ENCODE peak calls at places on chromosomes 4 and X, in five cellular contexts. J, V, O, D and M are unnamed samples.
A peak's percentile ranks its signal among the peaks of the same experiment; 100 is the strongest.

GRCh38 chrX:77434949-77435348 is 12.2 kb upstream of the FGF16 start:
- DNase-seq in J (no peak), V (no peak), O (no peak), D (no peak), M (no peak)

GRCh38 chr4:184792334-184792733 is 33.4 kb downstream of the ACSL1 start:
- DNase-seq in J (no peak), V (no peak), O (no peak), D (no peak), M (no peak)

GRCh38 chr4:80173387-80173786 is 23.9 kb upstream of the PRDM8 start:
- DNase-seq in J (no peak), V (no peak), O (no peak), D (no peak), M (no peak)

GRCh38 chr4:136637071-136637777 is 895.1 kb downstream of the PCDH18 start:
- DNase-seq in J (no peak), V (peak; percentile 27), O (no peak), D (peak; percentile 51), M (no peak)

GRCh38 chr4:40289366-40290188 is 45.6 kb upstream of the CHRNA9 start:
- DNase-seq in J (no peak), V (no peak), O (no peak), D (no peak), M (no peak)

GRCh38 chrX:136823175-136823574 is 42.4 kb upstream of the ARHGEF6 start:
- DNase-seq in J (no peak), V (no peak), O (no peak), D (no peak), M (no peak)

GRCh38 chr4:6403400-6403685 is 69.1 kb downstream of the PPP2R2C start:
- DNase-seq in J (no peak), V (no peak), O (no peak), D (no peak), M (peak; percentile 10)

GRCh38 chr4:182063651-182064050 is 179.6 kb upstream of the TENM3 start:
- DNase-seq in J (no peak), V (no peak), O (no peak), D (no peak), M (no peak)

GRCh38 chr4:15106417-15106816 is 104.1 kb downstream of the CPEB2 start:
- DNase-seq in J (no peak), V (no peak), O (no peak), D (no peak), M (no peak)

GRCh38 chr4:19835429-19835828 is 416.3 kb upstream of the SLIT2 start:
- DNase-seq in J (no peak), V (no peak), O (no peak), D (no peak), M (no peak)

GRCh38 chrX:153423652-153424051 is 12.4 kb downstream of the ZFP92 start:
- DNase-seq in J (no peak), V (no peak), O (peak; percentile 28), D (no peak), M (no peak)

GRCh38 chrX:153494541-153495361 is at the start of gene BGN:
- DNase-seq in J (peak; percentile 84), V (no peak), O (peak; percentile 60), D (peak; percentile 87), M (no peak)

GRCh38 chr4:154018659-154019058 is 229.8 kb upstream of the SFRP2 start:
- DNase-seq in J (no peak), V (no peak), O (no peak), D (peak; percentile 77), M (no peak)

GRCh38 chrX:53116101-53116500 is 22.2 kb downstream of the KANTR start:
- DNase-seq in J (no peak), V (no peak), O (no peak), D (no peak), M (no peak)

GRCh38 chrX:147884958-147885357 is 26.8 kb upstream of the FMR1 start:
- DNase-seq in J (no peak), V (no peak), O (no peak), D (no peak), M (no peak)

GRCh38 chr4:88136249-88136648 is 22.2 kb downstream of the ABCG2 start:
- DNase-seq in J (no peak), V (no peak), O (no peak), D (no peak), M (no peak)

GRCh38 chr4:143424276-143424675 is 87.6 kb downstream of the GAB1 start:
- DNase-seq in J (no peak), V (no peak), O (no peak), D (no peak), M (no peak)

GRCh38 chrX:104284407-104285000 is 29.8 kb upstream of the ESX1 start:
- DNase-seq in J (no peak), V (no peak), O (no peak), D (no peak), M (no peak)

GRCh38 chr4:99361268-99361922 is 8.8 kb upstream of the ADH1C start:
- DNase-seq in J (no peak), V (no peak), O (no peak), D (no peak), M (no peak)

GRCh38 chr4:105471566-105472176 is 2.2 kb downstream of the PPA2 start:
- DNase-seq in J (peak; percentile 70), V (peak; percentile 62), O (peak; percentile 32), D (peak; percentile 67), M (no peak)

GRCh38 chr4:133152330-133152791 is 3.3 kb downstream of the PCDH10 start:
- DNase-seq in J (peak; percentile 42), V (no peak), O (peak; percentile 18), D (no peak), M (no peak)

GRCh38 chr4:110085131-110085530 is 113.3 kb downstream of the ELOVL6 start:
- DNase-seq in J (no peak), V (no peak), O (no peak), D (no peak), M (no peak)